ENCODE peak calls at places on chromosomes 11 and 22, in nine cellular contexts. H is left ventricle myocardium inferior; L is LHCN-M2; I is posterior cingulate gyrus; R is T-helper 9 cell; V is activated CD4-positive, alpha-beta T cell treated with anti-CD3 and anti-CD28 coated beads for 1 hour; J is EH; Z is non-pigmented ciliary epithelial cell; T is astrocyte of the spinal cord. X is an unnamed sample.

GRCh38 chr11:63567044-63567840 is 4.1 kb upstream of the PLAAT2 start:
- DNase-seq in I (no peak), Z (peak), V (peak), J (peak), H (no peak), T (peak), L (peak), R (peak), X (peak)

GRCh38 chr22:46594947-46595298 is 25.3 kb upstream of the GRAMD4 start:
- DNase-seq in L (no peak), H (no peak), T (no peak), I (no peak), R (no peak), V (no peak), J (no peak), Z (no peak), X (no peak)

GRCh38 chr11:35927730-35928129 is 16.1 kb upstream of the LDLRAD3 start:
- DNase-seq in J (no peak), Z (no peak), R (no peak), T (no peak), H (peak), V (no peak), L (no peak), I (peak), X (no peak)

GRCh38 chr11:126332221-126332711 is 23.2 kb upstream of the ST3GAL4 start:
- DNase-seq in T (peak), I (peak), R (no peak), H (peak), V (no peak), Z (no peak), J (peak), L (peak), X (peak)

GRCh38 chr11:88193278-88193677 is 18.0 kb upstream of the RAB38 start:
- DNase-seq in J (no peak), I (no peak), H (no peak), V (no peak), T (no peak), Z (no peak), R (no peak), L (no peak), X (no peak)

GRCh38 chr22:26548984-26549383 is 36.7 kb upstream of the TFIP11 start:
- DNase-seq in L (no peak), V (no peak), T (no peak), J (no peak), H (no peak), Z (no peak), R (no peak), I (no peak), X (no peak)

GRCh38 chr11:11860103-11860979 is 18.6 kb downstream of the USP47 start:
- DNase-seq in V (no peak), L (peak), J (peak), T (no peak), H (no peak), I (no peak), Z (no peak), R (no peak), X (no peak)

GRCh38 chr11:105718641-105719040 is 108.8 kb downstream of the GRIA4 start:
- DNase-seq in Z (peak), J (no peak), V (no peak), H (no peak), R (no peak), I (no peak), T (peak), L (no peak), X (no peak)

GRCh38 chr11:110430267-110431211 is 791 bp downstream of the FDX1 start:
- DNase-seq in R (no peak), H (no peak), V (peak), I (peak), L (peak), T (peak), J (peak), Z (no peak), X (no peak)

GRCh38 chr11:12362857-12363256 is 14.5 kb upstream of the PARVA start:
- DNase-seq in H (no peak), L (no peak), I (no peak), R (no peak), V (no peak), T (no peak), J (no peak), Z (no peak), X (no peak)

GRCh38 chr11:122646549-122647340 is 8.8 kb upstream of the UBASH3B start:
- DNase-seq in I (no peak), J (peak), R (no peak), L (no peak), T (peak), V (no peak), Z (no peak), H (no peak), X (no peak)

GRCh38 chr11:45755281-45755859 is 49.6 kb upstream of the SLC35C1 start:
- DNase-seq in L (no peak), Z (no peak), I (no peak), J (no peak), T (no peak), V (no peak), R (no peak), H (no peak), X (no peak)

GRCh38 chr22:42313804-42314581 is 43.5 kb upstream of the TCF20 start:
- DNase-seq in V (peak), R (no peak), T (peak), J (peak), H (peak), Z (peak), L (peak), I (peak), X (no peak)

GRCh38 chr22:29726104-29726503 is 6.3 kb downstream of the CABP7 start:
- DNase-seq in R (no peak), J (no peak), L (no peak), T (no peak), Z (no peak), I (no peak), V (no peak), H (no peak), X (no peak)

GRCh38 chr11:72735495-72736027 is 16.6 kb downstream of the ARAP1 start:
- DNase-seq in I (no peak), V (no peak), R (no peak), Z (no peak), H (peak), L (peak), T (peak), J (peak), X (no peak)

GRCh38 chr11:30583505-30584280 is 2.5 kb downstream of the MPPED2 start:
- DNase-seq in V (no peak), R (no peak), I (peak), Z (no peak), H (peak), T (no peak), J (no peak), L (no peak), X (no peak)

GRCh38 chr11:126341760-126342161 is 13.7 kb upstream of the ST3GAL4 start:
- DNase-seq in V (no peak), I (no peak), H (no peak), T (peak), J (peak), R (no peak), L (peak), Z (no peak), X (no peak)

GRCh38 chr11:65796726-65797601 is 10.1 kb downstream of the OVOL1 start:
- DNase-seq in R (no peak), V (no peak), Z (no peak), J (no peak), I (no peak), L (no peak), H (no peak), T (no peak), X (no peak)

X was measured in natural killer cell.